ENCODE peak calls at places on chromosome 21, in four cellular contexts. S is IMR-90, Q is stomach, C is K562. A is an unnamed sample.

GRCh38 chr21:16551101-16551695 is 821.4 kb downstream of the USP25 start:
- DNase-seq in S (no peak), Q (no peak), C (no peak), A (no peak)

GRCh38 chr21:42873096-42873495 is 6.2 kb downstream of the WDR4 start:
- DNase-seq in S (no peak), Q (no peak), C (no peak), A (no peak)

GRCh38 chr21:44711327-44712202 is at the start of gene TSPEAR:
- DNase-seq in C (no peak), S (no peak), Q (no peak), A (peak; percentile 12)

GRCh38 chr21:45809421-45809820 is 165.9 kb downstream of the PCBP3 start:
- DNase-seq in S (no peak), C (no peak), Q (no peak), A (no peak)

GRCh38 chr21:18951291-18952038 is 547.9 kb upstream of the TMPRSS15 start:
- DNase-seq in S (no peak), C (peak; percentile 58), Q (no peak), A (no peak)

GRCh38 chr21:45983981-45984551 is 2.5 kb downstream of the COL6A1 start:
- DNase-seq in Q (no peak), C (peak; percentile 38), S (no peak), A (no peak)

GRCh38 chr21:36257657-36258056 is 62.3 kb upstream of the MORC3 start:
- DNase-seq in S (no peak), C (no peak), Q (no peak), A (no peak)

GRCh38 chr21:35528109-35529042 is 479.3 kb upstream of the RUNX1 start:
- DNase-seq in C (peak; percentile 24), S (peak; percentile 20), Q (no peak), A (no peak)

GRCh38 chr21:22961248-22961647 is 1963.0 kb downstream of the NCAM2 start:
- DNase-seq in C (no peak), Q (no peak), S (no peak), A (no peak)

GRCh38 chr21:43598416-43599120 is 60.7 kb downstream of the HSF2BP start:
- DNase-seq in C (no peak), Q (no peak), S (peak; percentile 87), A (no peak)

GRCh38 chr21:43645414-43645891 is 13.8 kb downstream of the HSF2BP start:
- DNase-seq in S (peak; percentile 82), Q (peak; percentile 57), C (peak; percentile 69), A (no peak)

GRCh38 chr21:23394458-23394857 is 2212.8 kb downstream of the MRPL39 start:
- DNase-seq in S (no peak), Q (no peak), C (no peak), A (no peak)

GRCh38 chr21:35511298-35512162 is 462.4 kb upstream of the RUNX1 start:
- DNase-seq in Q (no peak), C (no peak), S (peak; percentile 25), A (no peak)

GRCh38 chr21:35138665-35139381 is 89.7 kb upstream of the RUNX1 start:
- DNase-seq in S (peak; percentile 95), Q (no peak), C (peak; percentile 78), A (no peak)

GRCh38 chr21:44871576-44872265 is 1.8 kb downstream of the PTTG1IP start:
- DNase-seq in C (peak; percentile 50), S (peak; percentile 77), Q (peak; percentile 68), A (no peak)

GRCh38 chr21:45361033-45361997 is 43.6 kb upstream of the COL18A1 start:
- DNase-seq in Q (no peak), C (no peak), S (no peak), A (no peak)

GRCh38 chr21:18340387-18340942 is 63.1 kb downstream of the TMPRSS15 start:
- DNase-seq in Q (no peak), C (no peak), S (no peak), A (no peak)

GRCh38 chr21:44497641-44498243 is 42.3 kb downstream of the KRTAP10-1 start:
- DNase-seq in S (no peak), C (no peak), Q (no peak), A (peak; percentile 52)

GRCh38 chr21:34771512-34772028 is 102.8 kb downstream of the CLIC6 start:
- DNase-seq in S (peak; percentile 81), C (peak; percentile 16), Q (no peak), A (no peak)

GRCh38 chr21:36480618-36481017 is 696 bp upstream of the CLDN14 start:
- DNase-seq in C (no peak), S (no peak), Q (no peak), A (no peak)

GRCh38 chr21:45778686-45779085 is 135.2 kb downstream of the PCBP3 start:
- DNase-seq in Q (no peak), S (no peak), C (no peak), A (no peak)

GRCh38 chr21:27840273-27840672 is 873.4 kb upstream of the ADAMTS5 start:
- DNase-seq in C (no peak), Q (no peak), S (no peak), A (no peak)

GRCh38 chr21:44556879-44557278 is 1.7 kb downstream of the KRTAP10-3 start:
- DNase-seq in C (no peak), S (no peak), Q (no peak), A (no peak)

GRCh38 chr21:38813554-38813953 is 7.8 kb downstream of the ETS2 start:
- DNase-seq in S (no peak), Q (no peak), C (no peak), A (no peak)

GRCh38 chr21:38814126-38815059 is 8.7 kb downstream of the ETS2 start:
- DNase-seq in S (no peak), C (no peak), Q (no peak), A (no peak)

GRCh38 chr21:38811257-38811656 is 5.5 kb downstream of the ETS2 start:
- DNase-seq in Q (no peak), C (no peak), S (peak; percentile 95), A (no peak)

GRCh38 chr21:38815060-38815405 is 9.3 kb downstream of the ETS2 start:
- DNase-seq in C (no peak), Q (no peak), S (peak; percentile 95), A (no peak)

DNA sequence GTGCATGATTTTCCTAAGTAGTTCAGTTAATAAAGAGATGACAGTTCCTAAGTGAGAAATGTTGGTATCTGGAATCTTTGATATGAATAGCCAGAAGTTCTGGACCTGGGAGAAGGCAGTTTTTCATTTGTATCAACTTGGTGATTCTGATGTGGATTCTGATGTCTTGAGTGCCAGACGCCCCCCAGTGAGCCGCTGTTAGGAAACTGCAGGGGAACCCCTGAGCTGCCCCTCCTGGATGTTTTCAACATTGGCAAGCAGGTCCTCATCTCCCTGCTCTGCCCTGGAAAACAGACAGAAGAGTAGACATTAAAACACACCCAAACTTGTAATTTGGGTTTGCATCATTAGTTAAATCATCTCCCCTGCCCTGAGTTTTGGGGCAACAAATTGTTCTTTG is 7.4 kb downstream of the ETS2 start:
- DNase-seq in S (no peak), Q (no peak), C (no peak), A (no peak)
- H3K4me1 ChIP-seq in S (peaks cover 27% of the 10 kb centered on the region), Q (peaks cover 55% of the 10 kb centered on the region), C (peaks cover 5% of the 10 kb centered on the region), A (peaks cover under 1% of the 10 kb centered on the region)

GRCh38 chr21:31732538-31732864 is 583 bp upstream of the SCAF4 start:
- DNase-seq in Q (no peak), C (no peak), S (no peak), A (no peak)
- TF ChIP-seq POLR2A in Q (no peak), C (no peak), S (no peak), A (no peak)

GRCh38 chr21:40841524-40842196 is 5.3 kb downstream of the DSCAM start:
- DNase-seq in S (no peak), C (peak; percentile 14), Q (peak; percentile 67), A (peak; percentile 75)
- H3K4me3 ChIP-seq in S (no peak overlapping the region), C (no peak overlapping the region), Q (peak overlapping the region; percentile 35), A (no peak overlapping the region)

DNA sequence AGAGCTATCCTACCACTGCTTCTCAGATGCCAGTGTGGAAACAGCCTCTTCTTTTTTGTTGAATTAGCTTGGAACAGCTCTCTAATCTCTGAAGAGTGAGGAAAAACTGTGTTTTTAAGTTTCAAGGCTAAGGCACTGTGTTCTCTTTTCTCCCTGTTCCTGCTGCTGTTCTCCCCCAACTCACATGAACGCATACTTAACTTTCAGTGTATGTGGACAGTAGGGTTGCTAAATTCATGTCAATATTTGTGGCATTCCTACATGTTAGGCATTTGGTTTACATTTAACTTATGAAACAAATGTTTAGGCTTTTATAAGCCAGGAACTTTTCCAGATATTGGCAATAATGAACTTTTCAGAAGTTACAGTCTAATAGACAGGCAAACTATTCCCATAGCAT is 6.8 kb downstream of the BACH1 start:
- DNase-seq in Q (no peak), S (no peak), C (no peak), A (no peak)
- H3K4me1 ChIP-seq in Q (peaks cover 75% of the 10 kb centered on the region), S (peaks cover 21% of the 10 kb centered on the region), C (peaks cover 12% of the 10 kb centered on the region), A (peaks cover 75% of the 10 kb centered on the region)

GRCh38 chr21:33402011-33402979 is 918 bp upstream of the IFNGR2 start:
- DNase-seq in C (no peak), S (peak; percentile 71), Q (peak; percentile 40), A (peak; percentile 77)
- TF ChIP-seq POLR2A in C (no peak), S (no peak), Q (no peak), A (peak; percentile 61)

GRCh38 chr21:25360593-25360992 is 246.7 kb downstream of the MRPL39 start:
- DNase-seq in C (no peak), S (no peak), Q (no peak), A (no peak)

GRCh38 chr21:25361097-25361496 is 246.2 kb downstream of the MRPL39 start:
- DNase-seq in S (no peak), C (no peak), Q (no peak), A (no peak)

GRCh38 chr21:25359724-25360123 is 247.6 kb downstream of the MRPL39 start:
- DNase-seq in C (no peak), Q (no peak), S (no peak), A (no peak)

GRCh38 chr21:25361765-25362164 is 245.5 kb downstream of the MRPL39 start:
- DNase-seq in S (no peak), Q (no peak), C (no peak), A (no peak)

GRCh38 chr21:25362375-25363267 is 244.7 kb downstream of the MRPL39 start:
- DNase-seq in Q (no peak), S (no peak), C (no peak), A (no peak)
- H3K4me3 ChIP-seq in Q (no peak overlapping the region), S (no peak overlapping the region), C (no peak overlapping the region), A (no peak overlapping the region)

DNA sequence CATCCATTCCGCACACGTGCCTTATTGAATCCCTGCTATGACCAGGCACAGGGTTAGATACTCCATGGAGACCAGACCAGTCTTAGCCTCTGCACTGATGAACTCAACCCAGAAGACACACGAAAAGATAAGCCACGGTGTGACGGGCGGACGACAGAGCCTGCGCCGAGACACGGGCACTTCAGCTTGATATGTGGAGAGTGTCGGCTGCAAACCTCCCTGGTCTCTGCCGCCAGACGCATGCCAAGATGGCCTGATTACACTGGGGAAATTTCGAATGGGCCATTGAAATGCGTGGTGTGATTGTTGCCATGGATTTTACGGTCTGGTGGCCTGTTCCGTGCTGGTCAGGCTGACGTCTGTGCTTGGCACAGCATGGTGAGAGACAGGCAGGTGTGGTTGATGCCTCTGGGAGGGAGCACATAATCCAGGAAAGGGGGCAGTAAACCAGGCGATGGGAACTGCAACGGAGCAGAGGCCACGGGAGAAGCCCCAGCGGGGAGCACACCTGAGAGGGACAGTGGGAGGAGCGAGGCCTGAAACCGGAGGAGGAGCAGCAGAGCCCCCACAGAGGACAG is 105.6 kb upstream of the TMPRSS2 start:
- DNase-seq in S (no peak), Q (no peak), C (no peak), A (no peak)
- H3K4me1 ChIP-seq in S (peaks cover 19% of the 10 kb centered on the region), Q (peaks cover 20% of the 10 kb centered on the region), C (no peaks in the 10 kb centered on the region), A (peaks cover 21% of the 10 kb centered on the region)